ENCODE peak calls at places on chromosomes 7 and 10, in seven cellular contexts. U is stimulated activated CD8-positive, alpha-beta memory T cell treated with anti-CD3 and anti-CD28 coated beads, Interleukin-15, amount 100 ng/mL, for 48 hours; R is ACHN; E is iPS-NIHi11; G is EH; C is dermis blood vessel endothelial cell; H is NCI-H69. K is an unnamed sample.

GRCh38 chr10:13724484-13724883 is 137.7 kb downstream of the PRPF18 start:
- DNase-seq in E (no peak), R (no peak), U (no peak), H (no peak), G (peak), C (no peak), K (no peak)

GRCh38 chr7:80036107-80036506 is 98.5 kb upstream of the GNAI1 start:
- DNase-seq in H (no peak), R (no peak), E (no peak), G (no peak), C (no peak), U (no peak), K (no peak)

GRCh38 chr7:37230221-37230620 is 218.4 kb downstream of the ELMO1 start:
- DNase-seq in H (no peak), C (no peak), E (peak), G (no peak), R (no peak), U (no peak), K (no peak)

GRCh38 chr7:101299511-101300464 is 21.8 kb downstream of the IFT22 start:
- DNase-seq in H (peak), C (no peak), U (no peak), G (no peak), E (no peak), R (no peak), K (no peak)

GRCh38 chr7:134645935-134646334 is 718 bp upstream of the BPGM start:
- DNase-seq in H (peak), R (peak), C (peak), G (peak), E (no peak), U (no peak), K (peak)

GRCh38 chr7:96093435-96093834 is 228.5 kb downstream of the SLC25A13 start:
- DNase-seq in C (peak), U (no peak), H (peak), G (peak), E (no peak), R (peak), K (peak)

GRCh38 chr10:69056536-69057260 is 31.2 kb upstream of the SRGN start:
- DNase-seq in H (no peak), E (no peak), U (no peak), R (no peak), C (no peak), G (no peak), K (peak)

GRCh38 chr10:132630156-132630555 is 92.6 kb downstream of the INPP5A start:
- DNase-seq in C (no peak), H (no peak), E (no peak), U (no peak), G (no peak), R (no peak), K (no peak)

GRCh38 chr10:109587366-109587765 is 335.9 kb downstream of the XPNPEP1 start:
- DNase-seq in U (no peak), G (no peak), C (no peak), H (peak), E (no peak), R (no peak), K (no peak)